ENCODE peak calls at places on chromosomes 7 and 10, in eight cellular contexts. D, H, S, B, N, V, X and Y are unnamed samples.
A peak's percentile ranks its signal among the peaks of the same experiment; 100 is the strongest.

GRCh38 chr7:109456116-109456515 is 886.4 kb downstream of the DNAJB9 start:
- DNase-seq in V (peak; percentile 17), B (no peak), D (no peak), N (no peak), S (no peak), X (no peak), H (no peak), Y (no peak)

GRCh38 chr10:132241496-132241895 is 54.7 kb downstream of the DPYSL4 start:
- DNase-seq in V (no peak), B (no peak), H (no peak), D (no peak), X (no peak), S (no peak), N (no peak), Y (no peak)

GRCh38 chr7:104643587-104644217 is 315.3 kb downstream of the LHFPL3 start:
- DNase-seq in S (no peak), V (peak; percentile 26), H (peak; percentile 3), X (no peak), N (no peak), B (no peak), D (peak; percentile 18), Y (no peak)

GRCh38 chr10:84423729-84424128 is 95.3 kb downstream of the CCSER2 start:
- DNase-seq in V (no peak), B (no peak), S (no peak), H (no peak), X (no peak), D (no peak), N (no peak), Y (no peak)

GRCh38 chr7:732094-732541 is 5.0 kb upstream of the PRKAR1B start:
- DNase-seq in N (no peak), X (peak; percentile 66), H (peak; percentile 82), D (no peak), V (peak; percentile 54), S (no peak), B (peak; percentile 90), Y (no peak)

GRCh38 chr7:115805458-115805857 is 225.1 kb downstream of the TFEC start:
- DNase-seq in D (no peak), V (no peak), B (peak; percentile 40), S (no peak), X (no peak), H (no peak), N (no peak), Y (no peak)

GRCh38 chr7:97016392-97017196 is 8.0 kb downstream of the DLX5 start:
- DNase-seq in X (no peak), V (peak; percentile 80), H (no peak), D (no peak), S (no peak), N (no peak), B (peak; percentile 66), Y (peak; percentile 42)

GRCh38 chr7:156984209-156984891 is 26.1 kb downstream of the MNX1 start:
- DNase-seq in H (no peak), S (no peak), N (peak; percentile 66), V (no peak), X (no peak), D (no peak), B (no peak), Y (no peak)

GRCh38 chr7:76089865-76090495 is 42.1 kb downstream of the MDH2 start:
- DNase-seq in B (no peak), V (no peak), N (no peak), S (no peak), H (peak; percentile 60), D (no peak), X (no peak), Y (no peak)

GRCh38 chr7:86913709-86914108 is 145.7 kb downstream of the ELAPOR2 start:
- DNase-seq in D (no peak), N (peak; percentile 80), B (no peak), V (no peak), X (no peak), S (no peak), H (no peak), Y (no peak)

GRCh38 chr10:87546971-87547413 is 42.3 kb downstream of the MINPP1 start:
- DNase-seq in H (no peak), N (no peak), X (peak; percentile 34), V (no peak), D (no peak), B (no peak), S (no peak), Y (no peak)